ENCODE peak calls at places on chromosomes 3 and 15, in seven cellular contexts. X is GM10248, D is endothelial cell of umbilical vein, H is WTC11, J is activated B cell treated with CpG ODN at 0.5 μM for 24 hours, Y is nephron progenitor cell, U is left ventricle myocardium inferior. W is an unnamed sample.

GRCh38 chr15:93614446-93615104 is 525.6 kb upstream of the RGMA start:
- DNase-seq in X (no peak), D (no peak), H (no peak), J (no peak), Y (no peak), U (peak; percentile 75), W (no peak)

GRCh38 chr3:89332311-89333159 is 225.1 kb downstream of the EPHA3 start:
- DNase-seq in X (no peak), D (no peak), H (no peak), J (no peak), Y (no peak), U (no peak), W (no peak)

GRCh38 chr3:170021083-170021482 is 16.7 kb upstream of the GPR160 start:
- DNase-seq in X (no peak), D (no peak), H (no peak), J (no peak), Y (no peak), U (no peak), W (no peak)

GRCh38 chr15:31034152-31034551 is 42.7 kb upstream of the MTMR10 start:
- DNase-seq in X (no peak), D (no peak), H (no peak), J (no peak), Y (no peak), U (no peak), W (no peak)

GRCh38 chr3:36487616-36488015 is 107.3 kb downstream of the STAC start:
- DNase-seq in X (no peak), D (no peak), H (no peak), J (no peak), Y (no peak), U (no peak), W (no peak)

GRCh38 chr15:23877502-23878412 is 190.7 kb upstream of the NDN start:
- DNase-seq in X (no peak), D (no peak), H (peak; percentile 83), J (no peak), Y (peak; percentile 77), U (peak; percentile 25), W (peak; percentile 7)

GRCh38 chr15:56410712-56411111 is 45.5 kb downstream of the TEX9 start:
- DNase-seq in X (no peak), D (no peak), H (no peak), J (no peak), Y (no peak), U (no peak), W (no peak)

GRCh38 chr3:86797946-86798345 is 193.0 kb downstream of the VGLL3 start:
- DNase-seq in X (no peak), D (no peak), H (no peak), J (no peak), Y (no peak), U (no peak), W (no peak)

GRCh38 chr3:46221368-46221767 is 13.3 kb upstream of the CCR1 start:
- DNase-seq in X (no peak), D (no peak), H (no peak), J (no peak), Y (no peak), U (no peak), W (no peak)

GRCh38 chr15:70104227-70104626 is 6.5 kb upstream of the TLE3 start:
- DNase-seq in X (no peak), D (no peak), H (no peak), J (no peak), Y (no peak), U (no peak), W (no peak)

GRCh38 chr3:4083225-4084015 is 219.7 kb upstream of the SETMAR start:
- DNase-seq in X (no peak), D (no peak), H (no peak), J (no peak), Y (no peak), U (no peak), W (no peak)

GRCh38 chr3:115624029-115624645 is 827 bp downstream of the GAP43 start:
- DNase-seq in X (no peak), D (no peak), H (peak; percentile 52), J (no peak), Y (no peak), U (no peak), W (no peak)

GRCh38 chr3:20173844-20174410 is 12.1 kb downstream of the SGO1 start:
- DNase-seq in X (no peak), D (no peak), H (no peak), J (no peak), Y (no peak), U (no peak), W (no peak)

GRCh38 chr15:62572797-62573196 is 407.7 kb upstream of the C2CD4B start:
- DNase-seq in X (no peak), D (no peak), H (peak; percentile 54), J (no peak), Y (no peak), U (no peak), W (no peak)

GRCh38 chr3:84965141-84965540 is 6.4 kb downstream of the CADM2 start:
- DNase-seq in X (no peak), D (no peak), H (peak; percentile 78), J (no peak), Y (peak; percentile 47), U (no peak), W (no peak)

GRCh38 chr3:171654809-171655208 is 155.5 kb downstream of the PLD1 start:
- DNase-seq in X (no peak), D (peak; percentile 78), H (no peak), J (no peak), Y (no peak), U (peak; percentile 76), W (peak; percentile 56)

GRCh38 chr3:172065967-172066762 is 26.8 kb downstream of the FNDC3B start:
- DNase-seq in X (no peak), D (peak; percentile 85), H (no peak), J (no peak), Y (no peak), U (no peak), W (no peak)

GRCh38 chr3:69044608-69045007 is 7.5 kb downstream of the TMF1 start:
- DNase-seq in X (no peak), D (no peak), H (no peak), J (no peak), Y (no peak), U (no peak), W (no peak)

GRCh38 chr15:91484141-91484540 is 369.4 kb upstream of the SLCO3A1 start:
- DNase-seq in X (no peak), D (no peak), H (no peak), J (no peak), Y (no peak), U (no peak), W (no peak)

GRCh38 chr15:99343208-99343607 is 91.9 kb downstream of the LRRC28 start:
- DNase-seq in X (no peak), D (no peak), H (no peak), J (no peak), Y (no peak), U (no peak), W (no peak)

GRCh38 chr3:164640586-164640985 is 437.7 kb downstream of the SI start:
- DNase-seq in X (no peak), D (no peak), H (no peak), J (no peak), Y (no peak), U (no peak), W (no peak)

GRCh38 chr3:5238545-5238944 is 51.0 kb downstream of the EDEM1 start:
- DNase-seq in X (no peak), D (no peak), H (no peak), J (no peak), Y (no peak), U (no peak), W (no peak)

GRCh38 chr15:75904241-75904631 is 558 bp downstream of the FBXO22 start:
- DNase-seq in X (no peak), D (peak; percentile 56), H (peak; percentile 46), J (no peak), Y (peak; percentile 57), U (no peak), W (peak; percentile 38)

GRCh38 chr15:62307551-62307950 is 142.5 kb upstream of the C2CD4B start:
- DNase-seq in X (no peak), D (no peak), H (no peak), J (no peak), Y (no peak), U (no peak), W (peak; percentile 79)

GRCh38 chr3:35487396-35487795 is 151.9 kb upstream of the ARPP21 start:
- DNase-seq in X (no peak), D (no peak), H (no peak), J (no peak), Y (no peak), U (no peak), W (no peak)

GRCh38 chr3:35483131-35483530 is 156.2 kb upstream of the ARPP21 start:
- DNase-seq in X (no peak), D (no peak), H (no peak), J (no peak), Y (no peak), U (no peak), W (no peak)

GRCh38 chr3:35484939-35485605 is 154.3 kb upstream of the ARPP21 start:
- DNase-seq in X (no peak), D (no peak), H (no peak), J (no peak), Y (no peak), U (no peak), W (no peak)

GRCh38 chr3:35486295-35486694 is 153.0 kb upstream of the ARPP21 start:
- DNase-seq in X (no peak), D (no peak), H (no peak), J (no peak), Y (no peak), U (no peak), W (no peak)
- TF ChIP-seq CTCF in X (no peak), D (no peak), H (no peak), J (no peak), Y (no peak), U (no peak), W (no peak)

DNA sequence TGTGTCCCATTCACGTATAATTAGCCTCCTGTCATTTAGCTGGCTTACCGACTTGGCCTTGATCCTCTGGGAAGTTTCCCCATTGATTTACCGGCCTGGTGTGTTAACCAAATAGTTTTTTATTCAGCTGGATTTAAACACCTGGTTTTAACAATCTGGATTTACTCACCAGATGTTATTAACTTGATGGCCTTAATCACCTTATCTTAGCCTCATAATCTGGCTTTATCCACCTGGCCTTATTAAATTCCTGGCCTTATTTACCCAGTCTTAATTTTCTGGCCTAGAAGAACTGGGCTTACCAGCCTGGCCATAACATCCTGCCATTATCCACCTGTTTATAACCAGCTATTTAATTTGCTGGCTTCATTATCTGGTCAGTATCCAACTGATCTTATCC is 89.9 kb downstream of the IL12A start:
- DNase-seq in X (no peak), D (no peak), H (no peak), J (no peak), Y (no peak), U (no peak), W (no peak)
- TF ChIP-seq CTCF in X (no peak), D (no peak), H (no peak), J (no peak), Y (no peak), U (no peak), W (no peak)

GRCh38 chr3:25390605-25391004 is 37.5 kb upstream of the RARB start:
- DNase-seq in X (no peak), D (no peak), H (no peak), J (no peak), Y (no peak), U (no peak), W (no peak)
- TF ChIP-seq CTCF in X (no peak), D (no peak), H (no peak), J (no peak), Y (no peak), U (no peak), W (no peak)

GRCh38 chr3:128369881-128370642 is 96.6 kb downstream of the DNAJB8 start:
- DNase-seq in X (no peak), D (no peak), H (no peak), J (no peak), Y (no peak), U (peak; percentile 19), W (no peak)
- TF ChIP-seq CTCF in X (no peak), D (no peak), H (no peak), J (no peak), Y (no peak), U (peak; percentile 23), W (no peak)